ENCODE peak calls at places on chromosomes 12 and 14, in ten cellular contexts. M is CD14-positive monocyte; V is fibroblast of lung; W is HEK293T; Z is tibial artery; J is astrocyte of the cerebellum; F is RWPE1; N is NCI-H510A treated with DMSO at 0.1 percent for 48 hours; T is epithelial cell of prostate; C is activated naive CD4-positive, alpha-beta T cell. P is an unnamed sample.

GRCh38 chr12:113889076-113889475 is 77.0 kb downstream of the RBM19 start:
- DNase-seq in M (no peak), V (peak), W (no peak), Z (no peak), J (no peak), F (no peak), N (no peak), T (no peak), C (no peak), P (peak)

GRCh38 chr12:93502802-93503623 is 35.7 kb downstream of the MRPL42 start:
- DNase-seq in M (no peak), V (peak), W (peak), Z (no peak), J (peak), F (peak), N (peak), T (no peak), C (peak), P (peak)

GRCh38 chr14:56733396-56733795 is 76.9 kb downstream of the OTX2 start:
- DNase-seq in M (no peak), V (no peak), W (no peak), Z (no peak), J (no peak), F (no peak), N (no peak), T (no peak), C (no peak), P (no peak)

GRCh38 chr12:97132270-97132669 is 225.2 kb downstream of the NEDD1 start:
- DNase-seq in M (no peak), V (no peak), W (no peak), Z (no peak), J (no peak), F (no peak), N (no peak), T (no peak), C (no peak), P (no peak)

GRCh38 chr12:9776795-9777194 is 16.1 kb upstream of the CD69 start:
- DNase-seq in M (no peak), V (no peak), W (no peak), Z (no peak), J (no peak), F (no peak), N (no peak), T (no peak), C (no peak), P (no peak)

GRCh38 chr12:3598896-3599295 is 107.9 kb downstream of the PRMT8 start:
- DNase-seq in M (no peak), V (no peak), W (no peak), Z (no peak), J (no peak), F (no peak), N (no peak), T (no peak), C (no peak), P (no peak)

GRCh38 chr12:62438098-62438692 is 28.4 kb upstream of the MON2 start:
- DNase-seq in M (no peak), V (peak), W (peak), Z (peak), J (peak), F (peak), N (peak), T (no peak), C (peak), P (no peak)

GRCh38 chr14:94312481-94313246 is 10.5 kb downstream of the SERPINA6 start:
- DNase-seq in M (no peak), V (no peak), W (no peak), Z (no peak), J (no peak), F (peak), N (no peak), T (peak), C (no peak), P (peak)

GRCh38 chr12:40105515-40106201 is at the start of gene SLC2A13:
- DNase-seq in M (peak), V (peak), W (peak), Z (peak), J (peak), F (peak), N (peak), T (no peak), C (peak), P (peak)

GRCh38 chr12:14664434-14665023 is 31.9 kb downstream of the GUCY2C start:
- DNase-seq in M (no peak), V (peak), W (peak), Z (no peak), J (no peak), F (peak), N (peak), T (no peak), C (no peak), P (no peak)

GRCh38 chr14:52089208-52089607 is 20.3 kb upstream of the NID2 start:
- DNase-seq in M (no peak), V (no peak), W (no peak), Z (no peak), J (no peak), F (no peak), N (no peak), T (no peak), C (no peak), P (no peak)

GRCh38 chr14:50539051-50539450 is 6.7 kb upstream of the MAP4K5 start:
- DNase-seq in M (no peak), V (no peak), W (no peak), Z (no peak), J (no peak), F (no peak), N (no peak), T (no peak), C (no peak), P (no peak)

GRCh38 chr12:57889541-57889989 is 43.0 kb upstream of the CTDSP2 start:
- DNase-seq in M (no peak), V (peak), W (no peak), Z (peak), J (no peak), F (no peak), N (peak), T (no peak), C (no peak), P (peak)

GRCh38 chr12:28237423-28237822 is 47.2 kb downstream of the CCDC91 start:
- DNase-seq in M (no peak), V (no peak), W (no peak), Z (no peak), J (no peak), F (no peak), N (no peak), T (no peak), C (no peak), P (no peak)

GRCh38 chr12:30870491-30871265 is 55.9 kb upstream of the TSPAN11 start:
- DNase-seq in M (no peak), V (no peak), W (no peak), Z (no peak), J (no peak), F (no peak), N (no peak), T (no peak), C (no peak), P (no peak)

GRCh38 chr12:67208326-67209067 is 60.7 kb upstream of the CAND1 start:
- DNase-seq in M (no peak), V (no peak), W (no peak), Z (no peak), J (no peak), F (no peak), N (no peak), T (no peak), C (no peak), P (no peak)

GRCh38 chr14:59184396-59184795 is 4.1 kb upstream of the DAAM1 start:
- DNase-seq in M (no peak), V (peak), W (no peak), Z (no peak), J (no peak), F (no peak), N (no peak), T (no peak), C (no peak), P (peak)

GRCh38 chr12:32100361-32100760 is 6.3 kb upstream of the BICD1 start:
- DNase-seq in M (no peak), V (no peak), W (no peak), Z (no peak), J (no peak), F (no peak), N (no peak), T (no peak), C (no peak), P (no peak)

GRCh38 chr12:22477894-22478287 is 66.5 kb downstream of the C2CD5 start:
- DNase-seq in M (no peak), V (peak), W (no peak), Z (no peak), J (no peak), F (no peak), N (no peak), T (no peak), C (no peak), P (no peak)

GRCh38 chr12:119696943-119697342 is 29.0 kb downstream of the PRKAB1 start:
- DNase-seq in M (no peak), V (no peak), W (no peak), Z (no peak), J (no peak), F (no peak), N (no peak), T (no peak), C (no peak), P (no peak)

GRCh38 chr14:79204591-79204990 is 1006.7 kb downstream of the DIO2 start:
- DNase-seq in M (no peak), V (no peak), W (no peak), Z (no peak), J (no peak), F (no peak), N (no peak), T (no peak), C (no peak), P (no peak)

GRCh38 chr12:125280482-125281377 is 215.5 kb downstream of the AACS start:
- DNase-seq in M (no peak), V (no peak), W (no peak), Z (no peak), J (no peak), F (peak), N (no peak), T (no peak), C (no peak), P (no peak)

GRCh38 chr12:125186471-125187147 is 121.4 kb downstream of the AACS start:
- DNase-seq in M (no peak), V (no peak), W (peak), Z (no peak), J (no peak), F (no peak), N (no peak), T (no peak), C (no peak), P (peak)

GRCh38 chr12:132471011-132471857 is 18.7 kb upstream of the FBRSL1 start:
- DNase-seq in M (no peak), V (no peak), W (no peak), Z (no peak), J (no peak), F (no peak), N (no peak), T (no peak), C (no peak), P (no peak)

GRCh38 chr12:6469609-6470374 is 685 bp downstream of the VAMP1 start:
- DNase-seq in M (no peak), V (no peak), W (no peak), Z (no peak), J (no peak), F (no peak), N (no peak), T (no peak), C (no peak), P (no peak)

P was measured in foreskin keratinocyte.